ENCODE peak calls at places on chromosome 21, in four cellular contexts. W is DND-41, A is GM23338, U is endothelial cell of umbilical vein. X is an unnamed sample.

GRCh38 chr21:42654179-42654912 is 925 bp downstream of the PDE9A start:
- DNase-seq in U (no peak), A (peak), W (peak), X (no peak)

GRCh38 chr21:44083631-44084291 is 23.4 kb upstream of the PWP2 start:
- DNase-seq in W (peak), A (no peak), U (peak), X (no peak)

GRCh38 chr21:35987475-35987874 is 72.9 kb downstream of the SETD4 start:
- DNase-seq in U (no peak), A (no peak), W (no peak), X (no peak)

GRCh38 chr21:16071082-16071481 is 341.3 kb downstream of the USP25 start:
- DNase-seq in A (peak), U (no peak), W (no peak), X (no peak)

GRCh38 chr21:15005391-15005790 is 59.4 kb downstream of the NRIP1 start:
- DNase-seq in U (peak), A (peak), W (peak), X (no peak)

GRCh38 chr21:39434950-39435349 is 10.6 kb downstream of the LCA5L start:
- DNase-seq in A (no peak), W (no peak), U (no peak), X (no peak)

GRCh38 chr21:42453301-42454220 is 42.5 kb downstream of the RSPH1 start:
- DNase-seq in W (peak), U (no peak), A (no peak), X (no peak)

GRCh38 chr21:15592271-15592860 is 137.4 kb upstream of the USP25 start:
- DNase-seq in A (peak), U (peak), W (peak), X (no peak)

GRCh38 chr21:34914239-34914638 is 134.9 kb downstream of the RUNX1 start:
- DNase-seq in U (no peak), A (no peak), W (no peak), X (no peak)

GRCh38 chr21:36210779-36211659 is 54.4 kb downstream of the DOP1B start:
- DNase-seq in U (no peak), W (no peak), A (peak), X (no peak)

GRCh38 chr21:35195232-35195631 is 146.1 kb upstream of the RUNX1 start:
- DNase-seq in A (no peak), W (no peak), U (no peak), X (no peak)

GRCh38 chr21:45289655-45290515 is 2.2 kb upstream of the POFUT2 start:
- DNase-seq in W (no peak), A (peak), U (no peak), X (no peak)
- TF ChIP-seq CTCF in W (no peak), A (peak), U (peak), X (no peak)

GRCh38 chr21:26087223-26087918 is 83.2 kb downstream of the APP start:
- DNase-seq in U (no peak), W (no peak), A (no peak), X (no peak)

GRCh38 chr21:26089730-26090129 is 80.8 kb downstream of the APP start:
- DNase-seq in U (no peak), W (no peak), A (no peak), X (no peak)

GRCh38 chr21:26093094-26093493 is 77.5 kb downstream of the APP start:
- DNase-seq in W (no peak), U (no peak), A (no peak), X (no peak)

GRCh38 chr21:26095131-26095530 is 75.4 kb downstream of the APP start:
- DNase-seq in W (no peak), A (no peak), U (no peak), X (no peak)

DNA sequence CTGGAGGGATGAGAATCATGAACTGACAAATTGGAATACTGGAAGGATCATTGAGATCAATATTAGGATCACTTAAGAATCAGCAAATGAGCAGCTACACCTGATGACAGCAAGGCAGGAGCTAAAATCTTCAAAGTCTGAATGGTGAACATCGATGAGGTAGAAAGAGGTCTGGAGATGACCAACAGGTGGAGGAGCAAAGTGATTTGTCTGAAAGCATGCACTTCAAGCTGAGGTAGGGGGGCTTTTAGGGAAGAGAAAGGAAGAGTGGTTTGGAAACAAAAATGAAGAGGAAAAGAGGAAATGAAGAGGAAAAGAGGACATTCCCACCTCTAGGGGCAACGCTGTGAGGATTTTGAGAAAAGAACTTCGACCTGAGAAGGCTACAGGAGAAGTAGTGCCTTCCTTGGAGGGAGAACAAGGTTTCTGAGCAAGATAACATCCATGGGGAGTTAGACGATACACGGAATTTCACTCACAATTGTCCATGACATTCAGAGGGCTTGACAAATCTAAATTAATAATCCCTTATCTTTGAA is 79.0 kb downstream of the APP start:
- DNase-seq in U (no peak), W (no peak), A (peak), X (no peak)
- TF ChIP-seq CTCF in U (no peak), W (no peak), A (peak), X (no peak)

GRCh38 chr21:21210552-21210951 is 212.3 kb downstream of the NCAM2 start:
- DNase-seq in U (no peak), A (no peak), W (no peak), X (no peak)
- TF ChIP-seq CTCF in U (no peak), A (no peak), W (no peak), X (no peak)

DNA sequence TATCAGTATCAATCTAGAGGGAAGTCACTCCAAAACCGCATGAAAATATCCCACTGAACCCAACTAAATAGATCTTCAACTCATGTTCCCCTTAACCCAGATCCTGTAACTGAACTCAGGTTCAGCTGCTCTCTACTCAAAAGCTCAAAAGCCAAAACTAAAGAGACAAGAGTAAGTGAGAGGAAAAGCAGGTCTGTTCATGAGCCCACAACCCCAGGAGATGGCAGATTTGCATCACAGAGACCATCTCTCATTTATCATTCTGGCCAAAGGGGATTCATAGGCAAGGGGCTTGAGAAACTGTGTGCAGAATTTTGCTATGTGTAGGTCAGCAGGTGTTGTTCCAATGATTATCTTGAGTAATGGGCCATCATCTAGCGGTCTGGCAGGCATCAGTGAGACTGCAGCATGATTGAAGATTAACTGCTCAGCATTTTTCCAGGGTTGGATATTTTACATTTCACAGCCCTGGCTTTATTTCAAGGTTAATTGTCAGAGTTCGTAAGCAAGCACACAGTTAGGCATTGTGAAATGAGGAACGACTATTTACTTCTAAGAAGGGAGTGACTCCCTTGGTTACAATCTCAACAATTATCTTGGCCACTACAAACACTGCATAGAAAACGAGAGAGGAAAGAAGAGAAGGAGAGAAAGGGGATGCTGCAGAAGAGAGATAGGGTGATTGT is 1204.5 kb upstream of the TMPRSS15 start:
- DNase-seq in U (no peak), W (no peak), A (peak), X (no peak)
- TF ChIP-seq CTCF in U (no peak), W (no peak), A (peak), X (no peak)

GRCh38 chr21:46551636-46552241 is 53.1 kb downstream of the S100B start:
- DNase-seq in U (no peak), W (no peak), A (peak), X (no peak)
- TF ChIP-seq CTCF in U (no peak), W (no peak), A (peak), X (no peak)

DNA sequence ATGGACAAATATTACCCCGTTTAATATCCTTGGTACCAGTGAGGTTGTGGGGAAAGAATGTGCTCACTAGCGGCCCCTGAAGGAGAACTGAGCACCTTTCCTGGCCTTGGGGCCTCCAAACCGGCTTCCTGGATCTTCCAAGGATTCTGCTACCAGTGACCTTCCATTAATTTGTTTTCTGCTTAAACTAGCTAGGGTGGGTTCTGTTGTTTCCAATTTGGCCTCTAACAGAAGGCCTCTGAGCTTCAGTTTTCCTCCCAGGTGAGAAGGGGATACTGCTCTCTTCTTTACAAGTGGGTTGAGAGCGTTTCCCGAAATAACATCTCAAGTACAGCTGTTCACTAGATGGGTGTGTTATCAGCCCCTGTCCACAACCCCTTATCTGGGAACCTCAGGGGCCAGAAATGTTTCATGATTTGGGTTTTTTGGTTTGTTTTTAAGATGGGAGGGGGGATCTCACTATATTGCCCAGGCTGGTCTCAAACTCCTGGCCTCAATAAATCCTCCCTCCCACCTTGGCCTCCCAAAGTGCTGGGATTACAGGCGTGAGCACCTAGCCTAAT is 16.9 kb upstream of the IFNGR2 start:
- DNase-seq in A (peak), U (no peak), W (no peak), X (no peak)
- TF ChIP-seq CTCF in A (peak), U (peak), W (peak), X (no peak)

DNA sequence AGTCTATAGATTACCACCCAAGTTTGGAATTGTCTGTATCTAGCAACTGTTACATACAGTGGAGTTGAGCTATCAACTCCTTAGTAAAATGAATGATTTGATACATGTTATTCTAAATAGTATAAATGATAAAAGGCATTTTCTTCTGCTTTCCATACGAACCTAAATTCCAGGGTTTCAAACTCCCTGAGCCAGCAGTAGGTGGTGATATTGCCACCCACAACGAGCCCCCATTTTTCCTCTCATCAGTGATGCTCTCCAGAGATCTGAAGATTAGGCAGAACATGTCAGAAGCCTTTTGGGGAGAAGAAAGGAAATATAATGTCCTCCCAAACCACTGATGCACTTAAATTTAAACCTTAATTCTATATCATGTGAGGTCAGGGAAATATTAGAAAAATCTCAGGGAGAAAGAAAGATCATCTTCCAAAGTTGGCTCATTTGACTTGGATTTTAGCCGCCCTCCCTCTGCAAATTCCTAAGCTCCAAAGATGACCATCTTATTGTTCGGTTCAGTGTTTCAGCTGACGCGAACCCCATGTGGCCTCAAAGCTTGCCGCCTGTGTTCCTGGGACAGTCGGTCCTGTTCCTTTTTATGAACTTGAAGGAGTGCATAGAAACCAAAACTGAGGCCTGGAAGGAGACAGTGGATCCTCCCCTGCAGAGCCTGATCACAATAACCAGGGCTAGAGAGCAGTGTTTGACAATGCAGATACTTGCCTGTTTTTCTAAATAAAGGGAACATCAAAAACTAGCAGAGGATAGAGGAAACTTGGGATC is 2.3 kb downstream of the EVA1C start:
- DNase-seq in W (no peak), U (peak), A (no peak), X (no peak)
- TF ChIP-seq CTCF in W (peak), U (peak), A (peak), X (no peak)

GRCh38 chr21:32093758-32094463 is 184.9 kb downstream of the MIS18A start:
- DNase-seq in A (no peak), U (no peak), W (no peak), X (no peak)

GRCh38 chr21:32101206-32101763 is 177.6 kb downstream of the MIS18A start:
- DNase-seq in A (no peak), U (no peak), W (no peak), X (no peak)

GRCh38 chr21:32099812-32100416 is 178.9 kb downstream of the MIS18A start:
- DNase-seq in U (no peak), A (peak), W (no peak), X (no peak)

GRCh38 chr21:32094792-32095191 is 184.1 kb downstream of the MIS18A start:
- DNase-seq in U (peak), A (peak), W (no peak), X (no peak)

DNA sequence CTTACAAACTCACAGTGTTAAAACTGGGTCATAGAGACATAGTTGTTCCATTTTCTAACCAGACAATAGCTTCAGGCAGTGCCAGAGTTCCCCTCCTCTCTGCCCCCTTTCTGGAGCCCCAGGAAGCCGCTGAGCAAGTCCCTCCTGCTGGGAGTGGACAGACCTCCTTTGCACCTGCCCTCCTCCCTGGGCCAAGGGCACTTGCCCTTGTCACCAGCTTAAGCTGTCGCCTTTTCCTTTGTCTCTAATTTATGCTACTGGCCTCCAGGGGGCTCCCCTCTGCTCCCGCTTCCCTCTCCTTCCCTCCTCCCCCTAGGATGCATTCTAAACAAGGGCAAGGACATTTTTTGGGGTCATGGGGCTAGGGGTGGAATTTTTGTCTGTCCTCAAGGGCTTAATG is 182.4 kb downstream of the MIS18A start:
- DNase-seq in A (peak), U (peak), W (peak), X (no peak)
- TF ChIP-seq CTCF in A (peak), U (peak), W (peak), X (no peak)

DNA sequence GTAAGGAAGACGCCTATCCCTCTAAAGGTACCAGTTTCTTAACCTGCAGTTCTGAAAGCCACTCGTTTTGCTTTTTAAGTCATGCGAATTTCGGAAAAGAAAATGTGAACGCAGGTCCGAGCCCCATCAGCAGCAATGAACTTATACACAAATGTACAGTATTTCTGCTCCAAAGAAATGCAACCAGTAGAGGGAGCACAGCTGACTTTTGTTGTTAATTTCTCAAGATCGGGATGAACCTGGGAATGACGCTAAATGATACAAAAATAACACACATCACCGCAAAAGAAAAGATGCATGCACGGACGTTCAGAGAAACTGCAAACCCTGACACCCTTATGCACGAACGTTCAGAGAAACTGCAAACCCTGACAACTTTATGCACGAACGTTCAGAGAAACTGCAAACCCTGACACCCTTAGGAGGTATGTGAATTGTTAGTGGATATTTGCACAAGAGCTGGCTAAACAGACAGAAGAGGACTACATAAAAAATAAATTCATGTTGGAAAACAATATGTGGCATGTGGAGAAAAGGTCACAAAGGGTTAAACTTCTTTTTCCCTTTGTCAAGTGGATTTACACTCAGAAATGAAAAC is 3.5 kb upstream of the TIAM1 start:
- DNase-seq in W (no peak), A (peak), U (no peak), X (no peak)
- TF ChIP-seq CTCF in W (peak), A (peak), U (no peak), X (peak)

GRCh38 chr21:46325073-46325912 is 1.3 kb downstream of the PCNT start:
- DNase-seq in U (peak), W (peak), A (peak), X (peak)
- TF ChIP-seq CTCF in U (no peak), W (peak), A (peak), X (no peak)